ENCODE peak calls at places on chromosomes 3 and 15, in ten cellular contexts. D, A, C, N, I, V, O, K, G and L are unnamed samples.

GRCh38 chr3:13612829-13613228 is 63.9 kb downstream of the FBLN2 start:
- DNase-seq in D (no peak), A (no peak), C (no peak), N (no peak), I (no peak), V (peak), O (no peak), K (peak), G (no peak), L (no peak)

GRCh38 chr3:89144080-89144479 is 36.7 kb downstream of the EPHA3 start:
- DNase-seq in D (no peak), A (no peak), C (no peak), N (no peak), I (no peak), V (no peak), O (no peak), K (no peak), G (no peak), L (no peak)

GRCh38 chr3:174441588-174442316 is 417.4 kb upstream of the NAALADL2 start:
- DNase-seq in D (no peak), A (no peak), C (no peak), N (no peak), I (no peak), V (no peak), O (no peak), K (no peak), G (peak), L (no peak)

GRCh38 chr3:18098960-18099587 is 326.1 kb downstream of the SATB1 start:
- DNase-seq in D (no peak), A (no peak), C (no peak), N (peak), I (no peak), V (no peak), O (no peak), K (no peak), G (peak), L (no peak)

GRCh38 chr3:156859578-156859977 is 33.4 kb downstream of the LEKR1 start:
- DNase-seq in D (no peak), A (no peak), C (no peak), N (no peak), I (no peak), V (no peak), O (no peak), K (no peak), G (no peak), L (no peak)

GRCh38 chr3:184584001-184584891 is 22.7 kb downstream of the EPHB3 start:
- DNase-seq in D (no peak), A (no peak), C (no peak), N (no peak), I (peak), V (no peak), O (no peak), K (no peak), G (peak), L (no peak)

GRCh38 chr3:172808969-172809546 is 58.5 kb downstream of the ECT2 start:
- DNase-seq in D (no peak), A (no peak), C (no peak), N (peak), I (no peak), V (peak), O (no peak), K (no peak), G (peak), L (no peak)

GRCh38 chr3:188153498-188153948 is 434 bp upstream of the LPP start:
- DNase-seq in D (no peak), A (peak), C (peak), N (peak), I (peak), V (peak), O (no peak), K (peak), G (peak), L (peak)

GRCh38 chr3:30964612-30965011 is 70.2 kb upstream of the GADL1 start:
- DNase-seq in D (peak), A (no peak), C (no peak), N (no peak), I (no peak), V (no peak), O (no peak), K (no peak), G (no peak), L (no peak)

GRCh38 chr3:101249512-101249911 is 70.9 kb downstream of the IMPG2 start:
- DNase-seq in D (no peak), A (no peak), C (no peak), N (no peak), I (no peak), V (no peak), O (no peak), K (no peak), G (no peak), L (no peak)

GRCh38 chr3:138412821-138413531 is 21.4 kb upstream of the ESYT3 start:
- DNase-seq in D (no peak), A (no peak), C (no peak), N (no peak), I (no peak), V (no peak), O (no peak), K (no peak), G (no peak), L (no peak)

GRCh38 chr3:61357902-61358301 is 106.7 kb upstream of the FHIT start:
- DNase-seq in D (no peak), A (no peak), C (no peak), N (no peak), I (peak), V (no peak), O (no peak), K (no peak), G (no peak), L (no peak)

DNA sequence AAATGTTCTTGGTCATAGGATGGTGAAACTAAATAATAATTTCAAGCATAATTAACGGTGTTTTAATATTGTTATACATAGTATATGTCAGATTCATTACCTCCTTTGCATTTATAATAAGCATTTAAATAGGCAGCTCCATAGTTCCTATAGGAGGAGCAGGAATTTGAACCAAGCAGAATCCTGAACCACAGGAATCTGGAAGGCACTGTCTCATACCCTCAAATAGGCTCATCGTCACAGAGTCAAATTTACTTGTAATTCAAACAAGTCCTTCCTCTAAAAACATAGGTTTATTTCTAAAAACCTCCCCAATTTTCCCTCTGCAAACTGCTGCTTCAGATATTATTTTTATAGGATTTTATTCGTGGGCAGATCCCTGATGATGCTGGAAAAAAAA is 376.3 kb upstream of the ARHGEF26 start:
- DNase-seq in D (no peak), A (no peak), C (no peak), N (no peak), I (no peak), V (no peak), O (no peak), K (no peak), G (no peak), L (no peak)
- H3K27ac ChIP-seq in D (no peak), A (no peak), C (no peak), N (no peak), I (no peak), V (no peak), O (no peak), K (no peak), G (no peak), L (no peak)

GRCh38 chr15:94924057-94924456 is 692.7 kb downstream of the MCTP2 start:
- DNase-seq in D (no peak), A (no peak), C (no peak), N (no peak), I (no peak), V (no peak), O (no peak), K (no peak), G (no peak), L (no peak)
- TF ChIP-seq POLR2AphosphoS5 in D (no peak), A (no peak), C (no peak), N (no peak), I (no peak), V (no peak), O (no peak), K (no peak), G (no peak), L (no peak)

GRCh38 chr3:123421353-123422174 is 27.3 kb downstream of the ADCY5 start:
- DNase-seq in D (no peak), A (no peak), C (peak), N (no peak), I (peak), V (no peak), O (no peak), K (no peak), G (no peak), L (no peak)

GRCh38 chr3:123419850-123420292 is 29.0 kb downstream of the ADCY5 start:
- DNase-seq in D (no peak), A (no peak), C (no peak), N (no peak), I (no peak), V (no peak), O (no peak), K (no peak), G (no peak), L (no peak)

GRCh38 chr3:123422457-123422856 is 26.4 kb downstream of the ADCY5 start:
- DNase-seq in D (no peak), A (no peak), C (no peak), N (no peak), I (peak), V (no peak), O (no peak), K (no peak), G (peak), L (no peak)

GRCh38 chr3:123419156-123419849 is 29.6 kb downstream of the ADCY5 start:
- DNase-seq in D (no peak), A (no peak), C (no peak), N (no peak), I (no peak), V (no peak), O (no peak), K (no peak), G (no peak), L (no peak)

DNA sequence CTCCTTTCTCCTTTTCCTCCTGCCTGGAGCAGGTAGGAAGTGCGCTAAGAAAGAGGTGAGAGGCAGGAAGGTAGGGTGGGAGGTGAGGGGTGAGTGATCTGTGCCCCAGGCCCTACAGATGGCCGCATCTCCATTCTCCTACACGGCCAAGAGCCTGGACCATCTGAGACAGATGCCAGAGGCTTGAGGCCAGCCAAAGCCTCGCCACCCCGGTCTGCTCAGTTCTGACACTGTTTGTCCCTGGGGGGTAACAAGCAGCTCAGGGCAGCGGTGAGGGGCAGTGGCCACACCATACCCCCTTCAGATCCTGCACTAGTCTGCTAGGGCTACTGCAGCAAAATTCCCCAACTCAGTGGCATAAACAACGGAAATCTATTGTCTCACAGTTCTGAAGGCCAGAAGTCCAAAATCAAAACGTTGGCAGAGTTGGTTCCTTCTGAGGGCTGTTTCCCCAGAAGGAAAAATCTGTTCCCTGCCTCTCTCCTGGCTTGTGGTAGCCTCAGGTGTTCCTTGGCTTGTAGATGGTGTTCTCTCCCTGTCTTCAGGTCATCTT is 28.4 kb downstream of the ADCY5 start:
- DNase-seq in D (no peak), A (no peak), C (no peak), N (no peak), I (no peak), V (no peak), O (no peak), K (no peak), G (no peak), L (no peak)
- H3K27ac ChIP-seq in D (no peak), A (no peak), C (peak), N (no peak), I (no peak), V (no peak), O (no peak), K (no peak), G (no peak), L (peak)

GRCh38 chr15:65095747-65096104 is 19.2 kb downstream of the KBTBD13 start:
- DNase-seq in D (no peak), A (no peak), C (no peak), N (no peak), I (no peak), V (no peak), O (no peak), K (no peak), G (no peak), L (no peak)

GRCh38 chr15:65092046-65092770 is 15.7 kb downstream of the KBTBD13 start:
- DNase-seq in D (no peak), A (no peak), C (no peak), N (no peak), I (no peak), V (no peak), O (no peak), K (no peak), G (no peak), L (no peak)

GRCh38 chr15:65095011-65095746 is 18.6 kb downstream of the KBTBD13 start:
- DNase-seq in D (no peak), A (no peak), C (peak), N (no peak), I (no peak), V (no peak), O (no peak), K (no peak), G (no peak), L (no peak)

GRCh38 chr15:65092911-65093792 is 16.6 kb downstream of the KBTBD13 start:
- DNase-seq in D (no peak), A (no peak), C (no peak), N (no peak), I (no peak), V (no peak), O (no peak), K (peak), G (no peak), L (no peak)

GRCh38 chr15:65094294-65094995 is 17.9 kb downstream of the KBTBD13 start:
- DNase-seq in D (no peak), A (no peak), C (peak), N (no peak), I (peak), V (no peak), O (no peak), K (no peak), G (no peak), L (no peak)
- TF ChIP-seq POLR2AphosphoS5 in D (no peak), A (no peak), C (no peak), N (no peak), I (no peak), V (no peak), O (no peak), K (no peak), G (no peak), L (peak)

GRCh38 chr3:121690777-121691405 is 30.2 kb upstream of the HCLS1 start:
- DNase-seq in D (peak), A (no peak), C (no peak), N (no peak), I (no peak), V (no peak), O (no peak), K (no peak), G (no peak), L (no peak)
- H3K27ac ChIP-seq in D (peak), A (no peak), C (no peak), N (no peak), I (no peak), V (no peak), O (no peak), K (no peak), G (no peak), L (no peak)